ENCODE peak calls at places on chromosomes 16 and 17, in ten cellular contexts. Z is stimulated activated CD8-positive, alpha-beta memory T cell treated with anti-CD3 and anti-CD28 coated beads, Interleukin-7, amount 100 ng/mL, for 1 hour; Q is progenitor cell of endocrine pancreas; D is mesendoderm; S is activated T-cell treated with anti-CD3 and anti-CD28 coated beads for 4 hours; R is naive thymus-derived CD8-positive, alpha-beta T cell; G is HuH-7.5; U is kidney epithelial cell; T is SK-N-MC; O is activated T-helper 1 cell treated with anti-CD3 and anti-CD28 coated beads, Interleukin-2, amount 50 U/mL, for 16 hours. F is an unnamed sample.

GRCh38 chr17:1469231-1469852 is 13.3 kb upstream of the CRK start:
- DNase-seq in Z (no peak), Q (no peak), D (peak), S (no peak), R (no peak), G (no peak), U (no peak), T (no peak), O (no peak), F (no peak)

GRCh38 chr17:75587718-75588545 is at the start of gene MYO15B:
- DNase-seq in Z (peak), Q (peak), D (peak), S (peak), R (peak), G (no peak), U (no peak), T (no peak), O (peak), F (no peak)

GRCh38 chr16:241866-242265 is 7.2 kb downstream of the FAM234A start:
- DNase-seq in Z (no peak), Q (no peak), D (no peak), S (no peak), R (no peak), G (no peak), U (no peak), T (no peak), O (no peak), F (no peak)

GRCh38 chr17:78390241-78391050 is 12.0 kb downstream of the PGS1 start:
- DNase-seq in Z (no peak), Q (no peak), D (peak), S (no peak), R (no peak), G (no peak), U (peak), T (no peak), O (no peak), F (no peak)

GRCh38 chr16:30977502-30977901 is 7.5 kb upstream of the HSD3B7 start:
- DNase-seq in Z (no peak), Q (no peak), D (peak), S (no peak), R (no peak), G (peak), U (no peak), T (no peak), O (no peak), F (no peak)

GRCh38 chr17:58329035-58329807 is 626 bp upstream of the TSPOAP1 start:
- DNase-seq in Z (no peak), Q (no peak), D (peak), S (peak), R (peak), G (no peak), U (no peak), T (no peak), O (peak), F (no peak)

GRCh38 chr17:28841901-28842281 is 699 bp downstream of the FAM222B start:
- DNase-seq in Z (no peak), Q (no peak), D (no peak), S (no peak), R (no peak), G (no peak), U (no peak), T (no peak), O (no peak), F (no peak)

GRCh38 chr17:82592289-82592683 is 56.0 kb downstream of the WDR45B start:
- DNase-seq in Z (no peak), Q (no peak), D (no peak), S (no peak), R (peak), G (no peak), U (no peak), T (no peak), O (no peak), F (no peak)

F was measured in NCI-H2081 treated with DMSO at 0.1 percent for 48 hours.